ENCODE peak calls at places on chromosome 6, in six cellular contexts. One of them, this sample, is unnamed.

GRCh38 chr6:8432614-8433013 is 2.7 kb downstream of the SLC35B3 start:
- DNase-seq in MM.1S: no peak
- DNase-seq in mesendoderm: no peak
- DNase-seq in NCI-H1436: no peak
- DNase-seq in GM23248: peak
- DNase-seq in activated gamma-delta T cell treated with Interleukin-2 at 50 U/mL for 16 hours: no peak
- DNase-seq in this sample: no peak

GRCh38 chr6:41634657-41635056 is 3.6 kb upstream of the MDFI start:
- DNase-seq in activated gamma-delta T cell treated with Interleukin-2 at 50 U/mL for 16 hours: no peak
- DNase-seq in GM23248: no peak
- DNase-seq in NCI-H1436: no peak
- DNase-seq in mesendoderm: peak
- DNase-seq in MM.1S: no peak
- DNase-seq in this sample: no peak

GRCh38 chr6:150076196-150076893 is 7.4 kb upstream of the ULBP3 start:
- DNase-seq in GM23248: peak
- DNase-seq in mesendoderm: peak
- DNase-seq in NCI-H1436: no peak
- DNase-seq in activated gamma-delta T cell treated with Interleukin-2 at 50 U/mL for 16 hours: no peak
- DNase-seq in MM.1S: no peak
- DNase-seq in this sample: no peak

GRCh38 chr6:30893001-30893591 is 8.8 kb downstream of the DDR1 start:
- DNase-seq in MM.1S: no peak
- DNase-seq in activated gamma-delta T cell treated with Interleukin-2 at 50 U/mL for 16 hours: no peak
- DNase-seq in mesendoderm: no peak
- DNase-seq in NCI-H1436: no peak
- DNase-seq in GM23248: no peak
- DNase-seq in this sample: no peak

GRCh38 chr6:83505376-83505775 is 7.0 kb upstream of the PRSS35 start:
- DNase-seq in GM23248: no peak
- DNase-seq in activated gamma-delta T cell treated with Interleukin-2 at 50 U/mL for 16 hours: no peak
- DNase-seq in NCI-H1436: no peak
- DNase-seq in mesendoderm: no peak
- DNase-seq in MM.1S: no peak
- DNase-seq in this sample: no peak

GRCh38 chr6:16681260-16681873 is 79.9 kb downstream of the ATXN1 start:
- DNase-seq in mesendoderm: no peak
- DNase-seq in activated gamma-delta T cell treated with Interleukin-2 at 50 U/mL for 16 hours: no peak
- DNase-seq in GM23248: peak
- DNase-seq in NCI-H1436: no peak
- DNase-seq in MM.1S: no peak
- DNase-seq in this sample: no peak

GRCh38 chr6:4636141-4636880 is 139.9 kb upstream of the CDYL start:
- DNase-seq in MM.1S: no peak
- DNase-seq in GM23248: no peak
- DNase-seq in NCI-H1436: no peak
- DNase-seq in mesendoderm: no peak
- DNase-seq in activated gamma-delta T cell treated with Interleukin-2 at 50 U/mL for 16 hours: no peak
- DNase-seq in this sample: no peak

GRCh38 chr6:22079788-22080187 is 217.0 kb downstream of the PRL start:
- DNase-seq in NCI-H1436: no peak
- DNase-seq in activated gamma-delta T cell treated with Interleukin-2 at 50 U/mL for 16 hours: no peak
- DNase-seq in MM.1S: no peak
- DNase-seq in mesendoderm: no peak
- DNase-seq in GM23248: peak
- DNase-seq in this sample: no peak

GRCh38 chr6:54283877-54284860 is 24.1 kb upstream of the TINAG start:
- DNase-seq in NCI-H1436: no peak
- DNase-seq in MM.1S: no peak
- DNase-seq in mesendoderm: no peak
- DNase-seq in GM23248: no peak
- DNase-seq in activated gamma-delta T cell treated with Interleukin-2 at 50 U/mL for 16 hours: no peak
- DNase-seq in this sample: no peak

GRCh38 chr6:116111552-116112528 is 11.2 kb downstream of the NT5DC1 start:
- DNase-seq in GM23248: peak
- DNase-seq in MM.1S: peak
- DNase-seq in mesendoderm: peak
- DNase-seq in NCI-H1436: peak
- DNase-seq in activated gamma-delta T cell treated with Interleukin-2 at 50 U/mL for 16 hours: no peak
- DNase-seq in this sample: no peak

GRCh38 chr6:106533079-106533478 is 96.2 kb downstream of the RTN4IP1 start:
- DNase-seq in GM23248: no peak
- DNase-seq in activated gamma-delta T cell treated with Interleukin-2 at 50 U/mL for 16 hours: no peak
- DNase-seq in MM.1S: no peak
- DNase-seq in NCI-H1436: no peak
- DNase-seq in mesendoderm: peak
- DNase-seq in this sample: no peak

GRCh38 chr6:84825461-84825860 is 61.1 kb upstream of the TBX18 start:
- DNase-seq in NCI-H1436: no peak
- DNase-seq in mesendoderm: no peak
- DNase-seq in MM.1S: no peak
- DNase-seq in GM23248: peak
- DNase-seq in activated gamma-delta T cell treated with Interleukin-2 at 50 U/mL for 16 hours: no peak
- DNase-seq in this sample: no peak

GRCh38 chr6:7106215-7106751 is 1.5 kb upstream of the RREB1 start:
- DNase-seq in NCI-H1436: no peak
- DNase-seq in MM.1S: no peak
- DNase-seq in activated gamma-delta T cell treated with Interleukin-2 at 50 U/mL for 16 hours: no peak
- DNase-seq in mesendoderm: no peak
- DNase-seq in GM23248: no peak
- DNase-seq in this sample: no peak

GRCh38 chr6:155274533-155274932 is 10.7 kb downstream of the CLDN20 start:
- DNase-seq in mesendoderm: no peak
- DNase-seq in GM23248: peak
- DNase-seq in NCI-H1436: no peak
- DNase-seq in MM.1S: no peak
- DNase-seq in activated gamma-delta T cell treated with Interleukin-2 at 50 U/mL for 16 hours: no peak
- DNase-seq in this sample: no peak

GRCh38 chr6:137309078-137309762 is 90.0 kb upstream of the IFNGR1 start:
- DNase-seq in activated gamma-delta T cell treated with Interleukin-2 at 50 U/mL for 16 hours: no peak
- DNase-seq in GM23248: peak
- DNase-seq in NCI-H1436: peak
- DNase-seq in mesendoderm: peak
- DNase-seq in MM.1S: no peak
- DNase-seq in this sample: no peak

GRCh38 chr6:1596088-1596852 is 13.4 kb upstream of the FOXC1 start:
- DNase-seq in mesendoderm: peak
- DNase-seq in MM.1S: peak
- DNase-seq in NCI-H1436: peak
- DNase-seq in activated gamma-delta T cell treated with Interleukin-2 at 50 U/mL for 16 hours: peak
- DNase-seq in GM23248: peak
- DNase-seq in this sample: peak

GRCh38 chr6:1849686-1850580 is 240.2 kb downstream of the FOXC1 start:
- DNase-seq in mesendoderm: no peak
- DNase-seq in MM.1S: no peak
- DNase-seq in GM23248: no peak
- DNase-seq in activated gamma-delta T cell treated with Interleukin-2 at 50 U/mL for 16 hours: no peak
- DNase-seq in NCI-H1436: no peak
- DNase-seq in this sample: no peak

GRCh38 chr6:7085911-7086310 is 21.9 kb upstream of the RREB1 start:
- DNase-seq in GM23248: peak
- DNase-seq in activated gamma-delta T cell treated with Interleukin-2 at 50 U/mL for 16 hours: no peak
- DNase-seq in NCI-H1436: no peak
- DNase-seq in mesendoderm: no peak
- DNase-seq in MM.1S: peak
- DNase-seq in this sample: no peak

GRCh38 chr6:54266400-54266923 is 41.8 kb upstream of the TINAG start:
- DNase-seq in GM23248: no peak
- DNase-seq in MM.1S: no peak
- DNase-seq in activated gamma-delta T cell treated with Interleukin-2 at 50 U/mL for 16 hours: no peak
- DNase-seq in NCI-H1436: no peak
- DNase-seq in mesendoderm: peak
- DNase-seq in this sample: no peak

GRCh38 chr6:165096209-165096608 is 213.2 kb downstream of the C6orf118 start:
- DNase-seq in NCI-H1436: no peak
- DNase-seq in MM.1S: no peak
- DNase-seq in activated gamma-delta T cell treated with Interleukin-2 at 50 U/mL for 16 hours: no peak
- DNase-seq in GM23248: no peak
- DNase-seq in mesendoderm: no peak
- DNase-seq in this sample: no peak

GRCh38 chr6:42694586-42694985 is 27.8 kb downstream of the PRPH2 start:
- DNase-seq in activated gamma-delta T cell treated with Interleukin-2 at 50 U/mL for 16 hours: no peak
- DNase-seq in mesendoderm: no peak
- DNase-seq in MM.1S: no peak
- DNase-seq in NCI-H1436: no peak
- DNase-seq in GM23248: peak
- DNase-seq in this sample: no peak

GRCh38 chr6:150865043-150865405 is 478 bp upstream of the MTHFD1L start:
- DNase-seq in MM.1S: no peak
- DNase-seq in activated gamma-delta T cell treated with Interleukin-2 at 50 U/mL for 16 hours: no peak
- DNase-seq in mesendoderm: no peak
- DNase-seq in NCI-H1436: no peak
- DNase-seq in GM23248: peak
- DNase-seq in this sample: no peak

GRCh38 chr6:128885381-128885780 is 2.4 kb downstream of the LAMA2 start:
- DNase-seq in activated gamma-delta T cell treated with Interleukin-2 at 50 U/mL for 16 hours: no peak
- DNase-seq in MM.1S: no peak
- DNase-seq in mesendoderm: no peak
- DNase-seq in NCI-H1436: no peak
- DNase-seq in GM23248: peak
- DNase-seq in this sample: no peak

GRCh38 chr6:32597024-32597423 is 7.4 kb upstream of the HLA-DRB1 start:
- DNase-seq in GM23248: no peak
- DNase-seq in mesendoderm: no peak
- DNase-seq in activated gamma-delta T cell treated with Interleukin-2 at 50 U/mL for 16 hours: no peak
- DNase-seq in MM.1S: no peak
- DNase-seq in NCI-H1436: no peak
- DNase-seq in this sample: no peak

GRCh38 chr6:160931378-160932343 is 59.9 kb upstream of the MAP3K4 start:
- DNase-seq in activated gamma-delta T cell treated with Interleukin-2 at 50 U/mL for 16 hours: no peak
- DNase-seq in mesendoderm: peak
- DNase-seq in GM23248: peak
- DNase-seq in MM.1S: no peak
- DNase-seq in NCI-H1436: no peak
- DNase-seq in this sample: no peak

This sample was measured in CD8-positive, alpha-beta memory T cell.